ENCODE peak calls at places on chromosomes 6 and 20, in four cellular contexts. U is GM12878, D is K562, H is WTC11. W is an unnamed sample.

GRCh38 chr6:26224940-26225847 is 138.0 kb downstream of the HFE start:
- DNase-seq in U (no peak), H (peak; percentile 86), D (no peak), W (peak; percentile 78)

GRCh38 chr20:49394757-49395156 is 87.7 kb downstream of the KCNB1 start:
- DNase-seq in U (no peak), H (no peak), D (no peak), W (no peak)

GRCh38 chr6:163474581-163474980 is 60.1 kb downstream of the QKI start:
- DNase-seq in H (no peak), D (peak; percentile 19), U (no peak), W (no peak)

GRCh38 chr6:142915129-142915697 is 29.8 kb downstream of the HIVEP2 start:
- DNase-seq in D (no peak), U (no peak), H (no peak), W (no peak)

GRCh38 chr6:152746172-152746553 is 4.4 kb upstream of the VIP start:
- DNase-seq in D (no peak), U (no peak), H (no peak), W (no peak)

GRCh38 chr6:47481806-47482205 is 4.2 kb downstream of the CD2AP start:
- DNase-seq in U (no peak), H (no peak), D (no peak), W (no peak)

GRCh38 chr20:11204926-11205768 is 531.3 kb upstream of the JAG1 start:
- DNase-seq in H (peak; percentile 72), U (peak; percentile 50), D (peak; percentile 14), W (peak; percentile 5)

GRCh38 chr6:156825475-156825874 is 48.3 kb downstream of the ARID1B start:
- DNase-seq in H (no peak), U (no peak), D (no peak), W (no peak)

GRCh38 chr6:67449602-67450001 is 1185.5 kb upstream of the ADGRB3 start:
- DNase-seq in D (no peak), H (no peak), U (no peak), W (no peak)

GRCh38 chr20:57445298-57445697 is 54.1 kb downstream of the RBM38 start:
- DNase-seq in H (no peak), U (no peak), D (no peak), W (no peak)

GRCh38 chr6:56692586-56693245 is 50.0 kb upstream of the DST start:
- DNase-seq in H (no peak), U (no peak), D (no peak), W (no peak)

GRCh38 chr20:9099372-9099771 is 30.5 kb downstream of the PLCB4 start:
- DNase-seq in U (no peak), H (no peak), D (no peak), W (no peak)

GRCh38 chr6:146498309-146498708 is 45.3 kb upstream of the RAB32 start:
- DNase-seq in D (no peak), U (no peak), H (no peak), W (no peak)

GRCh38 chr6:36314221-36315014 is 22.3 kb downstream of the BNIP5 start:
- DNase-seq in U (no peak), H (no peak), D (no peak), W (no peak)

GRCh38 chr6:34145161-34146020 is 496 bp downstream of the GRM4 start:
- DNase-seq in D (peak; percentile 21), U (no peak), H (peak; percentile 70), W (peak; percentile 78)

GRCh38 chr6:158405933-158406332 is 93.7 kb downstream of the TULP4 start:
- DNase-seq in D (no peak), U (no peak), H (no peak), W (no peak)

GRCh38 chr6:1796706-1797529 is 187.2 kb downstream of the FOXC1 start:
- DNase-seq in H (no peak), U (no peak), D (no peak), W (no peak)

GRCh38 chr6:155126727-155127439 is 131.8 kb downstream of the TIAM2 start:
- DNase-seq in H (no peak), U (no peak), D (peak; percentile 35), W (no peak)

GRCh38 chr6:18509871-18510643 is 122.9 kb downstream of the RNF144B start:
- DNase-seq in D (no peak), H (no peak), U (no peak), W (no peak)

GRCh38 chr20:43658068-43658722 is 8.7 kb upstream of the MYBL2 start:
- DNase-seq in H (no peak), U (no peak), D (peak; percentile 69), W (no peak)

GRCh38 chr6:52517502-52518278 is 59.2 kb downstream of the TRAM2 start:
- DNase-seq in H (peak; percentile 61), D (peak; percentile 92), U (no peak), W (peak; percentile 85)

GRCh38 chr6:6878921-6879585 is 228.7 kb upstream of the RREB1 start:
- DNase-seq in D (peak; percentile 44), U (no peak), H (no peak), W (no peak)

GRCh38 chr6:170057961-170058877 is 232.7 kb downstream of the DLL1 start:
- DNase-seq in D (no peak), U (no peak), H (no peak), W (no peak)

GRCh38 chr6:27295301-27296079 is 16.6 kb downstream of the POM121L2 start:
- DNase-seq in H (peak; percentile 41), U (no peak), D (peak; percentile 93), W (no peak)

GRCh38 chr6:68651018-68651985 is 16.2 kb downstream of the ADGRB3 start:
- DNase-seq in U (no peak), D (no peak), H (no peak), W (no peak)

GRCh38 chr6:1536526-1537429 is 72.9 kb upstream of the FOXC1 start:
- DNase-seq in U (no peak), H (no peak), D (no peak), W (no peak)

GRCh38 chr20:63220696-63221399 is 4.9 kb upstream of the YTHDF1 start:
- DNase-seq in U (no peak), H (no peak), D (no peak), W (no peak)

GRCh38 chr20:63218701-63219446 is 2.9 kb upstream of the YTHDF1 start:
- DNase-seq in U (no peak), H (no peak), D (no peak), W (no peak)

GRCh38 chr20:63219447-63219821 is 3.5 kb upstream of the YTHDF1 start:
- DNase-seq in D (no peak), U (no peak), H (no peak), W (no peak)

GRCh38 chr20:63217706-63218105 is 1.8 kb upstream of the YTHDF1 start:
- DNase-seq in U (no peak), D (no peak), H (no peak), W (no peak)

DNA sequence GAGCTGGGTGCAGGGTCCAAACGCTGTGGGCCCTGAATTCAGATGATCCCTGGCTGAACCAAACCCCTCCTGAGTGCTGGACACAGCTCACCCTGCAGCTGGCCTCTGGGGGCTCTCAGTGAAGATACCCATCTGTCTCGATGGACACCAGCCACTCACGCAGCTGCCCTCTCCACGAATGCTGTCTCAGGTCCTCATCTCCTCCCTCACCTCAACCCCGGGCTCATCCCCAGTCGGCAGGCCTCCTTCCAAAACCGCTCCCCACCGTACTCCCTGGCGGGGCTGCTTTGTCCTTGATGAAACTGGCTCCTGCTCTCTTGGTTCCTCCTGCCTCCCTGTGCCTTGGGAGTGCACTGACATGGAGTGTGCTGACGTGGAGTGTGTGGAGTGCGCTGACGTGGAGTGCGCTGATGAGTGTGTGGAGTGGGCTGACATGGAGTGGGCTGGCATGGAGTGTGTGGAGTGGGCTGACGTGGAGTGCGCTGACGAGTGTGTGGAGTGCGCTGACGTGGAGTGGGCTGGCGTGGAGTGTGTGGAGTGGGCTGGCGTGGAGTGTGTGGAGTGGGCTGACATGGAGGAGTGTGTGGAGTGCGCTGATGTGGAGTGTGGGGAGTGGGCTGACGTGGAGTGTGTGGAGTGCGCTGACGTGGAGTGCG is 4.1 kb upstream of the YTHDF1 start:
- DNase-seq in H (no peak), U (no peak), D (no peak), W (no peak)
- TF ChIP-seq USF1 in H (no peak), U (no peak), D (no peak), W (no peak)

DNA sequence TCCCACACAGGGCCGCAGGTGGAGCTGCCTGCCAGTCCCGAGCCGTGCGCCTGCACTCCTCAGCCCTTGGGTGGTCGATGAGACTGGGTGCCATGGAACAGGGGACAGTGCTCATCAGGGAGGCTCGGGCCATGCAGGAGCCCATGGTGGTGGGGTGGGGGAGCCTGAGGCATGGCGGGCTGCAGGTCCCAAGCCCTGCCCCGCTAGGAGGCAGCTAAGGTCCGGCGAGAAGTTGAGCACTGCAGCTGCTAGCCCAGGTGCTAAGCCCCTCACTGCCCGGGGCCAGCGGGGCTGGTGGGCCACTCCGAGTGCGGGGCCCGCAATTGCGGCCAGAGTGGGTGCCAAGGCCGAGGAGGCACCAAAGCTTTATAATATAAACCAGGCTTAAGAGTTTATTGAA is 479.7 kb downstream of the MMUT start:
- DNase-seq in D (no peak), H (no peak), U (no peak), W (no peak)
- TF ChIP-seq USF1 in D (no peak), H (no peak), U (no peak), W (no peak)

GRCh38 chr6:105087571-105088211 is 92.1 kb downstream of the POPDC3 start:
- DNase-seq in D (peak; percentile 69), H (no peak), U (peak; percentile 17), W (peak; percentile 53)
- TF ChIP-seq USF1 in D (no peak), H (no peak), U (no peak), W (no peak)

GRCh38 chr20:20273281-20273680 is 94.6 kb upstream of the INSM1 start:
- DNase-seq in H (no peak), D (no peak), U (no peak), W (no peak)

GRCh38 chr20:20276806-20277530 is 90.9 kb upstream of the INSM1 start:
- DNase-seq in D (no peak), H (no peak), U (no peak), W (no peak)

GRCh38 chr20:20277772-20278382 is 90.0 kb upstream of the INSM1 start:
- DNase-seq in U (no peak), D (no peak), H (no peak), W (no peak)
- TF ChIP-seq USF1 in U (no peak), D (no peak), H (no peak), W (no peak)

GRCh38 chr6:30061766-30062458 is 847 bp downstream of the POLR1H start:
- DNase-seq in D (peak; percentile 60), U (no peak), H (no peak), W (peak; percentile 38)
- TF ChIP-seq USF1 in D (no peak), U (no peak), H (no peak), W (no peak)

GRCh38 chr20:33656010-33656782 is 5.9 kb upstream of the C20orf144 start:
- DNase-seq in H (no peak), D (no peak), U (no peak), W (peak; percentile 23)

GRCh38 chr20:33653900-33654596 is 8.1 kb upstream of the C20orf144 start:
- DNase-seq in D (no peak), H (peak; percentile 32), U (no peak), W (peak; percentile 21)

GRCh38 chr20:33655164-33655563 is 7.0 kb upstream of the C20orf144 start:
- DNase-seq in U (no peak), D (no peak), H (no peak), W (no peak)

GRCh38 chr20:33653218-33653899 is 8.8 kb upstream of the C20orf144 start:
- DNase-seq in D (peak; percentile 77), H (peak; percentile 82), U (no peak), W (peak; percentile 88)

GRCh38 chr20:33654680-33655161 is 7.4 kb upstream of the C20orf144 start:
- DNase-seq in H (no peak), U (no peak), D (no peak), W (peak; percentile 36)
- TF ChIP-seq USF1 in H (no peak), U (no peak), D (no peak), W (no peak)